ENCODE peak calls at places on chromosomes 7 and 10, in seven cellular contexts. R is NCI-H2081; M is left colon; G is IMR-90; S is activated T-cell treated with anti-CD3 and anti-CD28 coated beads, Interleukin-2, amount 50 U/mL, for 72 hours; Y is AML-193; J is PC-3. W is an unnamed sample.

GRCh38 chr7:22082553-22082885 is 136.8 kb upstream of the CDCA7L start:
- DNase-seq in R (no peak), M (no peak), G (no peak), S (no peak), Y (no peak), J (no peak), W (no peak)

GRCh38 chr7:79461660-79462059 is 8.2 kb upstream of the MAGI2 start:
- DNase-seq in R (no peak), M (no peak), G (peak), S (no peak), Y (no peak), J (peak), W (no peak)

GRCh38 chr7:124085168-124085567 is 52.3 kb upstream of the TMEM229A start:
- DNase-seq in R (peak), M (peak), G (no peak), S (no peak), Y (no peak), J (peak), W (peak)

GRCh38 chr10:35554036-35554435 is 51.1 kb upstream of the GJD4 start:
- DNase-seq in R (no peak), M (no peak), G (no peak), S (no peak), Y (no peak), J (no peak), W (no peak)

GRCh38 chr7:78080241-78080640 is 281.7 kb downstream of the PHTF2 start:
- DNase-seq in R (no peak), M (no peak), G (no peak), S (no peak), Y (no peak), J (no peak), W (no peak)

GRCh38 chr10:95188593-95188992 is 5.4 kb upstream of the ACSM6 start:
- DNase-seq in R (no peak), M (no peak), G (no peak), S (no peak), Y (no peak), J (no peak), W (no peak)

GRCh38 chr7:38382627-38383026 is 109.2 kb upstream of the TARP start:
- DNase-seq in R (no peak), M (no peak), G (peak), S (no peak), Y (no peak), J (peak), W (no peak)

GRCh38 chr10:71613303-71613777 is 106.2 kb downstream of the C10orf105 start:
- DNase-seq in R (no peak), M (peak), G (no peak), S (no peak), Y (no peak), J (peak), W (no peak)

GRCh38 chr10:71259815-71260501 is 47.6 kb downstream of the UNC5B start:
- DNase-seq in R (no peak), M (peak), G (no peak), S (no peak), Y (no peak), J (no peak), W (no peak)

GRCh38 chr7:391411-391951 is 101.5 kb downstream of the FOXL3 start:
- DNase-seq in R (no peak), M (no peak), G (no peak), S (no peak), Y (no peak), J (no peak), W (no peak)

GRCh38 chr7:157219154-157219553 is 80.4 kb downstream of the UBE3C start:
- DNase-seq in R (no peak), M (no peak), G (no peak), S (no peak), Y (no peak), J (no peak), W (no peak)

GRCh38 chr7:10798044-10798443 is 175.6 kb upstream of the PHF14 start:
- DNase-seq in R (no peak), M (no peak), G (no peak), S (no peak), Y (no peak), J (no peak), W (no peak)

GRCh38 chr10:120841522-120842189 is 9.5 kb upstream of the WDR11 start:
- DNase-seq in R (no peak), M (no peak), G (no peak), S (no peak), Y (no peak), J (peak), W (no peak)

GRCh38 chr10:25226775-25227682 is 52.2 kb downstream of the GPR158 start:
- DNase-seq in R (peak), M (peak), G (peak), S (peak), Y (peak), J (peak), W (peak)

GRCh38 chr7:25647872-25648271 is 419.6 kb upstream of the NPVF start:
- DNase-seq in R (no peak), M (no peak), G (no peak), S (no peak), Y (no peak), J (no peak), W (no peak)

GRCh38 chr7:93958216-93958615 is 36.7 kb downstream of the GNG11 start:
- DNase-seq in R (no peak), M (no peak), G (peak), S (no peak), Y (no peak), J (peak), W (no peak)

GRCh38 chr7:2530076-2530967 is 10.7 kb downstream of the LFNG start:
- DNase-seq in R (no peak), M (peak), G (no peak), S (peak), Y (peak), J (peak), W (peak)

W was measured in NCI-H345.